ENCODE peak calls at places on chromosomes 7 and 10, in eight cellular contexts. L is mammary epithelial cell, T is lung, X is thoracic aorta, Z is neural crest cell, D is foreskin fibroblast, O is nephron progenitor cell, Y is H9. W is an unnamed sample.

GRCh38 chr10:72353963-72354355 is 760 bp downstream of the DNAJB12 start:
- DNase-seq in L (no peak), T (no peak), X (no peak), Z (no peak), D (peak), O (peak), Y (no peak), W (no peak)

GRCh38 chr10:96831867-96832720 is at the start of gene LCOR:
- DNase-seq in L (peak), T (peak), X (peak), Z (peak), D (peak), O (peak), Y (peak), W (peak)

GRCh38 chr10:122829454-122829853 is 16.2 kb downstream of the CUZD1 start:
- DNase-seq in L (no peak), T (no peak), X (no peak), Z (no peak), D (no peak), O (no peak), Y (no peak), W (no peak)

GRCh38 chr7:44461387-44461786 is 29.1 kb downstream of the NUDCD3 start:
- DNase-seq in L (peak), T (no peak), X (no peak), Z (no peak), D (peak), O (no peak), Y (no peak), W (no peak)

GRCh38 chr10:69415049-69415448 is 1.7 kb downstream of the TACR2 start:
- DNase-seq in L (no peak), T (no peak), X (no peak), Z (no peak), D (no peak), O (no peak), Y (no peak), W (no peak)

GRCh38 chr10:87734987-87735827 is 75.5 kb downstream of the PAPSS2 start:
- DNase-seq in L (peak), T (no peak), X (no peak), Z (peak), D (peak), O (peak), Y (peak), W (no peak)

GRCh38 chr10:103353281-103353680 is 2.3 kb upstream of the PCGF6 start:
- DNase-seq in L (no peak), T (no peak), X (no peak), Z (no peak), D (peak), O (no peak), Y (no peak), W (no peak)

GRCh38 chr10:120459185-120459584 is 2.2 kb downstream of the PLPP4 start:
- DNase-seq in L (no peak), T (peak), X (no peak), Z (no peak), D (no peak), O (no peak), Y (no peak), W (no peak)

GRCh38 chr7:141102436-141102835 is 28.6 kb downstream of the TMEM178B start:
- DNase-seq in L (no peak), T (no peak), X (no peak), Z (no peak), D (no peak), O (no peak), Y (no peak), W (no peak)

GRCh38 chr10:88271736-88272135 is 311.4 kb downstream of the RNLS start:
- DNase-seq in L (peak), T (no peak), X (no peak), Z (no peak), D (peak), O (no peak), Y (no peak), W (no peak)

GRCh38 chr10:125056161-125057132 is 103.9 kb downstream of the CTBP2 start:
- DNase-seq in L (no peak), T (no peak), X (no peak), Z (peak), D (peak), O (no peak), Y (no peak), W (no peak)

GRCh38 chr7:101420436-101420835 is 57.8 kb downstream of the COL26A1 start:
- DNase-seq in L (no peak), T (no peak), X (no peak), Z (no peak), D (no peak), O (peak), Y (peak), W (no peak)

GRCh38 chr10:22379059-22379458 is 33.8 kb downstream of the SPAG6 start:
- DNase-seq in L (no peak), T (no peak), X (no peak), Z (no peak), D (no peak), O (no peak), Y (no peak), W (no peak)

GRCh38 chr10:101283762-101284161 is 54.5 kb upstream of the LBX1 start:
- DNase-seq in L (no peak), T (no peak), X (no peak), Z (no peak), D (no peak), O (no peak), Y (no peak), W (no peak)

GRCh38 chr10:70744617-70745138 is 40.5 kb downstream of the TBATA start:
- DNase-seq in L (no peak), T (no peak), X (no peak), Z (no peak), D (no peak), O (no peak), Y (no peak), W (no peak)

GRCh38 chr10:97796651-97797050 is 24.9 kb upstream of the SFRP5 start:
- DNase-seq in L (no peak), T (no peak), X (no peak), Z (no peak), D (no peak), O (no peak), Y (no peak), W (no peak)

GRCh38 chr7:105229641-105230040 is 159.1 kb downstream of the SRPK2 start:
- DNase-seq in L (peak), T (no peak), X (no peak), Z (no peak), D (no peak), O (no peak), Y (no peak), W (no peak)

GRCh38 chr10:19043431-19043830 is 5.2 kb upstream of the MALRD1 start:
- DNase-seq in L (no peak), T (no peak), X (no peak), Z (no peak), D (no peak), O (no peak), Y (no peak), W (no peak)

GRCh38 chr10:121669010-121669366 is 70.7 kb upstream of the FGFR2 start:
- DNase-seq in L (no peak), T (no peak), X (no peak), Z (no peak), D (no peak), O (no peak), Y (no peak), W (no peak)

GRCh38 chr7:129464194-129464593 is 30.0 kb downstream of the STRIP2 start:
- DNase-seq in L (no peak), T (no peak), X (no peak), Z (no peak), D (no peak), O (no peak), Y (no peak), W (no peak)

GRCh38 chr7:6271091-6271658 is 1.2 kb downstream of the CYTH3 start:
- DNase-seq in L (peak), T (peak), X (peak), Z (no peak), D (peak), O (peak), Y (peak), W (peak)
- TF ChIP-seq CTCF in L (peak), T (peak), X (peak), Z (peak), D (peak), O (no peak), Y (no peak), W (peak)

GRCh38 chr7:157359581-157359980 is 22.8 kb downstream of the DNAJB6 start:
- DNase-seq in L (no peak), T (no peak), X (no peak), Z (no peak), D (no peak), O (no peak), Y (no peak), W (no peak)

GRCh38 chr7:157361537-157361936 is 24.7 kb downstream of the DNAJB6 start:
- DNase-seq in L (no peak), T (no peak), X (no peak), Z (no peak), D (no peak), O (no peak), Y (no peak), W (no peak)

GRCh38 chr7:157358753-157359096 is 21.9 kb downstream of the DNAJB6 start:
- DNase-seq in L (no peak), T (no peak), X (no peak), Z (no peak), D (no peak), O (no peak), Y (no peak), W (no peak)

GRCh38 chr7:157362729-157363128 is 25.9 kb downstream of the DNAJB6 start:
- DNase-seq in L (no peak), T (no peak), X (no peak), Z (no peak), D (no peak), O (no peak), Y (no peak), W (no peak)

DNA sequence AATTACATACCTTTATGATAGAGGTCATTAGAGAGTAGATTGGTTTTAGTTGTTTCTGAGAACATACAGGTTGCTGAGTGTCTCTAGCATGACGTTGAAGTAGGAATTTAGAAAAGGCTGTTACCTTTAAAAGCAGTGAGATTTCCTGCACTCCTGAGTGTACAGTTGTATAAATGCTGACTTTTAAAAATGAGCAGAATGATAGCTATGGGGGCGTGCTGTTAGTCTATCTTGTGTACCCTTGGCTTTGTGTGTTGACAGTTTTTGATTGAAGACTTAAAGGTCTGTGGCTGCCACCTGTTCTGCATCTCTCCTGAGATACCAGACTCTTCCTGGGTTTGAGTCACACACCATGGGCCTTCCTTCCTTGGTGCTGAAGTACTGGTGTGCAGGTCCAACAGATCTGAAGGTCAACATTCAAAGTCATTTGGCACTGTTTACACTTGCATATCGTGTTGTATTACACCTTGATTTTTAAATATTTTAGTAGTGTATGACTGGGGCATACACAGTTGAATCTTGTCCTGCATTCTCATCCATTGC is 23.8 kb downstream of the DNAJB6 start:
- DNase-seq in L (no peak), T (no peak), X (no peak), Z (no peak), D (no peak), O (no peak), Y (no peak), W (no peak)
- TF ChIP-seq CTCF in L (no peak), T (no peak), X (no peak), Z (no peak), D (no peak), O (no peak), Y (no peak), W (no peak)

GRCh38 chr7:1707756-1708611 is 37.9 kb downstream of the ELFN1 start:
- DNase-seq in L (no peak), T (no peak), X (no peak), Z (no peak), D (no peak), O (no peak), Y (no peak), W (no peak)
- TF ChIP-seq CTCF in L (peak), T (no peak), X (peak), Z (no peak), D (no peak), O (no peak), Y (peak), W (peak)

DNA sequence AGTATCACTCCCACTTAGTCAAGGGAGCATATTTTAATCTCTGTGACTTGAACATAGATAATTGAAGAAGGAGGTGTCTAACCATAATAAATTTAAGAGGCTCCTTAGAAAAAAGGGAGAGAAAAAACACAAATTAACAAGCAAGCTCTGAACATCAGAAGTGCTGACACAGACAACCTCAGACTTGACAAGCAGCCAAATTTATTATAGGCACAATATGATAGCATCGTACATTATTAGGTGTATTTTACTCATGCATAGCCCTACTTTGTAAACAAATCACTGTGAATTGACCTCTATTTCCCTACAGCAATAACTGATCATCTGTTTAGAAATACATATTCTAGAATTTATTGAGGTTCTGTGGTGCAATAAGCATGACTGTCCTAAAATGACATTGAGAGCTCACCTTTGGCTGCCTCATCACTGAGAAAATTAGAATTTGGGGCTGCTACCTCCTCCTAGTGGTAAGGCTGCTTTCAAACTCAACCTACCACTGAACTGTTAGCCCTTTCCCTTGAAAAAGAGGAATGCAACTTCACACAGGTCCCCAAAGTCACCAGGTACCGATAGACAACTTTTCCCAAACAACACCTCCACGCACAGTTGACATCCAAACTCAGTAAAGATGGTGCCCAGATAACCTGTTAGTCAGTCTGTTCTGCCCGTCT is 76.0 kb upstream of the SCIN start:
- DNase-seq in L (no peak), T (no peak), X (no peak), Z (no peak), D (no peak), O (no peak), Y (no peak), W (no peak)
- TF ChIP-seq CTCF in L (peak), T (no peak), X (no peak), Z (peak), D (no peak), O (no peak), Y (peak), W (no peak)

GRCh38 chr10:6213257-6213905 is 10.6 kb downstream of the PFKFB3 start:
- DNase-seq in L (no peak), T (no peak), X (no peak), Z (no peak), D (no peak), O (no peak), Y (no peak), W (no peak)

GRCh38 chr10:6212266-6212640 is 9.5 kb downstream of the PFKFB3 start:
- DNase-seq in L (no peak), T (no peak), X (no peak), Z (no peak), D (no peak), O (no peak), Y (no peak), W (no peak)

GRCh38 chr10:6212806-6213205 is 10.1 kb downstream of the PFKFB3 start:
- DNase-seq in L (no peak), T (no peak), X (no peak), Z (no peak), D (no peak), O (no peak), Y (no peak), W (no peak)

GRCh38 chr10:6213908-6214307 is 11.2 kb downstream of the PFKFB3 start:
- DNase-seq in L (no peak), T (no peak), X (no peak), Z (no peak), D (no peak), O (no peak), Y (no peak), W (no peak)

DNA sequence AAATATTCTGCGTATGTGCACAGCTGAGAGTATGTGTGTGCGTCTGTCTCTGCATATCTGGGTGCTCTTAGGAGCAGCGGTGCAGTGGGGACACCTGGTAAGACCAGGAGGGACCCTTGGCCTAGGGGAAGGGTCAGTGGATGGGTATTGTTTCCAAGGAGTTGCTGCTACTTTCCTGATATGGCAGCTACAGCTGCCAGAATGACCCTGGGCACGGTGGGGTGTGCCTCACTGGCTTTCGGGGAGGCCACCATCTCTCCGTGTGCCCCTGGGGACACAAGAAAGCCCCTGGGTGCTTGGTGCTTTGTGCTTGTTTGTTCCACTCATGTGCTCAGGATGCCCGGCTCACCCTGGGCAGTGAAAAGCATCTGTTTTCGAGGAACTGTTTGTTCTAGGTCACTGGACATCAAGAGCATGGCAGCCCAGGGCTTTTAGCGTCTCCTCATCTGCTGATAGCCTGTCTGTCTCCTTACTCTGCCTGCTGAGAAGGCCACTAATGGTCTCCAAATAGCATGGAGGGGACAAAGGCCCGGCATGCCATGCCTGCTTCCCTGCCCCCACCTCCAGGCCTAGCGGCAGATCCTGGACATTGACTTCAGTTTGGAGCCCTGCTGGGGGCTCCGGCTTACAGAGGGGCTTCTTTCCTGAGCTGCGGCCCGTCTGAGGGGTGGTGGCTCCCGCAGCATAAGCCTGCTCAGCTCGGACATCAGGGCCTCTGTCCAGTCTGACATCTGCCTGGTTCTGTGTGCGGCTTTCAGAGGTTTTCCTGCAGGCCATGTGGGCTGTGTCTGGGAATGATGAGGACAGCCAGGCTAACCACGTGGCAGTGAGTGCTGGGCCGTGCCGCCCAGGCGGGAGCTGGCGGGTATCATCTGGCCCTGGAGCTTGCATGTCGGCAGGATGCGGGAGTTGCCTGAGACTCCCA is 8.9 kb downstream of the PFKFB3 start:
- DNase-seq in L (no peak), T (no peak), X (no peak), Z (no peak), D (peak), O (no peak), Y (peak), W (no peak)
- TF ChIP-seq CTCF in L (no peak), T (no peak), X (no peak), Z (no peak), D (no peak), O (no peak), Y (no peak), W (no peak)

GRCh38 chr7:138625849-138626230 is 75.3 kb downstream of the SVOPL start:
- DNase-seq in L (no peak), T (no peak), X (no peak), Z (no peak), D (no peak), O (no peak), Y (no peak), W (no peak)
- TF ChIP-seq CTCF in L (no peak), T (no peak), X (no peak), Z (no peak), D (no peak), O (no peak), Y (no peak), W (no peak)

W was measured in osteocyte.